ENCODE peak calls at places on chromosome 9, in five cellular contexts. V, B, U, S and L are unnamed samples.

GRCh38 chr9:130262771-130263170 is 2.8 kb upstream of the HMCN2 start:
- DNase-seq in B (no peak), S (no peak), U (no peak), V (no peak), L (no peak)

GRCh38 chr9:111253742-111254437 is 76.1 kb downstream of the OR2K2 start:
- DNase-seq in S (no peak), U (no peak), V (no peak), B (no peak), L (no peak)

GRCh38 chr9:71819115-71819739 is 50.9 kb upstream of the CEMIP2 start:
- DNase-seq in B (no peak), V (peak; percentile 39), U (no peak), S (no peak), L (peak; percentile 21)

GRCh38 chr9:113538131-113538530 is 74.6 kb downstream of the RGS3 start:
- DNase-seq in S (no peak), U (no peak), V (no peak), B (no peak), L (no peak)

GRCh38 chr9:2780846-2781245 is 63.0 kb downstream of the PUM3 start:
- DNase-seq in S (no peak), B (no peak), V (no peak), U (no peak), L (no peak)

GRCh38 chr9:70168521-70168920 is 90.3 kb upstream of the SMC5 start:
- DNase-seq in B (no peak), U (no peak), V (no peak), S (no peak), L (no peak)

GRCh38 chr9:127330501-127330900 is 65.9 kb downstream of the GARNL3 start:
- DNase-seq in V (no peak), U (no peak), B (no peak), S (no peak), L (no peak)

GRCh38 chr9:71791875-71792274 is 23.6 kb upstream of the CEMIP2 start:
- DNase-seq in S (no peak), V (peak; percentile 30), B (no peak), U (no peak), L (no peak)

GRCh38 chr9:136762221-136762691 is 2.1 kb downstream of the LCN15 start:
- DNase-seq in B (no peak), V (no peak), S (no peak), U (peak; percentile 36), L (peak; percentile 52)

GRCh38 chr9:136764301-136764891 is at the start of gene LCN15:
- DNase-seq in B (no peak), U (no peak), S (no peak), V (no peak), L (peak; percentile 36)

GRCh38 chr9:136761545-136761981 is 2.8 kb downstream of the LCN15 start:
- DNase-seq in V (no peak), U (peak; percentile 40), S (no peak), B (no peak), L (no peak)

GRCh38 chr9:136763649-136764035 is 676 bp downstream of the LCN15 start:
- DNase-seq in U (peak; percentile 55), S (no peak), B (no peak), V (no peak), L (no peak)

DNA sequence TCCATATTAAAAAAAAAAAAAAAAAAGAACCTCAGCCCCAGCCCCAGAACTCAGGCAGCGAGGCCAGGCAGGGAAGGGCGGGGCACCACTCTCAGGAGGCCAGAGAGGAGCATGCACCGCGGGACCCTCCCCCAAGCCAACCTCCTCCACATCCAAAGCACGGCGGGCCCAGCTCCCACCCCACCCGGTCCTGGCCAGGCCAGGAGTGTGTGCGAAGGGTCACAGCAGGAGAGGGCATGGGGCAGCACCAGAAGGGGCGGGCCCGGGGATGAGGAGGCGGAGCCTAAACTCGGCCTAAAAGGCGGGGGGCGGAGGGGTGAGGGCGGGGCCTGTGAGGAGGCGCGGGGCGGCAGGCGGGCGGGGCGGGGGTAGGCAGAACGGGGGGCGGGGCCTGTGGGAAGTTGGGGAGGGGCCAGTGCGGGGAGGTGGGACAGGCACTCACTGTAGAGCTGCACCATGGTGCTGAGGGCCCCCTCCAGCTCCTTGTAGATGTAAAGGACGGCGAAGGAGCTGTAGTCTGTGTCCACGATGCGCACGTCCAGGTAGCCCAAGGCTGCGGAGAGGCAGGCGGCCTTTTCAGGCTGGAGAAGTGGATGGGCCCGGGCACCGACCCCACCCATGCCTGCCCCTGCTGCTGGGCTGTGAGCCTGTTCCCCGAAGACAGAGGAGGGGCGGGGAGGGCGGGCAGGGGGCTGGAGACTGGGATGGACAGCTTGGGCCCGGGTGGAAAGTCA is 1.2 kb downstream of the LCN15 start:
- DNase-seq in V (no peak), U (peak; percentile 53), B (peak; percentile 95), S (peak; percentile 54), L (no peak)
- H3K4me3 ChIP-seq in V (no peak overlapping the region), U (no peak overlapping the region), B (peak overlapping the region; percentile 15), S (no peak overlapping the region), L (no peak overlapping the region)

GRCh38 chr9:5718296-5719032 is 89.6 kb downstream of the RIC1 start:
- DNase-seq in V (peak; percentile 24), S (no peak), U (no peak), B (no peak), L (no peak)
- H3K9me3 ChIP-seq in V (no peaks in the 10 kb centered on the region), S (peaks cover 17% of the 10 kb centered on the region), U (peaks cover 3% of the 10 kb centered on the region), B (peaks cover 10% of the 10 kb centered on the region), L (no peaks in the 10 kb centered on the region)

GRCh38 chr9:124658165-124659017 is 112.7 kb downstream of the NR6A1 start:
- DNase-seq in B (no peak), U (peak; percentile 72), S (peak; percentile 63), V (peak; percentile 97), L (peak; percentile 75)
- H3K4me3 ChIP-seq in B (no peak overlapping the region), U (peak overlapping the region; percentile 3), S (peak overlapping the region; percentile 70), V (peak overlapping the region; percentile 57), L (peak overlapping the region; percentile 74)

GRCh38 chr9:15239816-15240215 is 67.2 kb downstream of the TTC39B start:
- DNase-seq in U (no peak), S (no peak), V (no peak), B (no peak), L (no peak)
- H3K9me3 ChIP-seq in U (peaks cover 11% of the 10 kb centered on the region), S (peaks cover 46% of the 10 kb centered on the region), V (no peaks in the 10 kb centered on the region), B (peaks cover 18% of the 10 kb centered on the region), L (peaks cover 3% of the 10 kb centered on the region)

DNA sequence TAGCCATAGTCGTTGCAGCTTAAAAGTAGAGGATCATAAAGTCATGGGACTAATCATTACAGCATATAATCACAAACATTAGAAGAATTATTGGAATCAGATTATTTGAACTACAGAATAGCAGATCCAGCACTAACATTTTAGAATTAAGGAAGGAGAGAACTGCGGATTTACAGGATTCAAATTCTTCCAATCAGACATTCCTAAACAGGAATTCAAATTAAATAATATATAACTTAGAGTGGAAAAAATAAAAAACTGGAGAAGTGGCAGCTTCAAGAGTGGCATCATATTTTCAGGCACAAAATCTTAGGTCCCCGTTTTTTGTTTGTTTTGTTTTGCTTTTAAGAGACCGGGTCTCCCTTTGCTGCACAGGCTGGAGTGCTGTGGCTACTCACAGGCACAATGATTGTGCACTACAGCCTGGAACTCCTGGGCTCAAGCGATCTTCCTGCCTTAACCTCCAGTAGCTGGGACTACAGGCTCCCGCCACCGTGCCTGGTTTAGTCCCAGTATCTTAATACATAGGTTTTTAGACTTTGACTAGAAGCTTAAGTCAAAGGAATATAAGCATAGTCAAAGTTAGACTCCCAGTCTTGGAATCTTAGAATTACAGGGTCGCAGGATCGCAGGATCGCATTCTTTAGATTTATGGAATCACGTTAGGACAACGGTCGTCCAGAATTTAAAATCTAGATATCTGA is 2.1 kb upstream of the FOXE1 start:
- DNase-seq in U (no peak), V (no peak), S (no peak), B (no peak), L (no peak)
- H3K4me3 ChIP-seq in U (no peak overlapping the region), V (no peak overlapping the region), S (no peak overlapping the region), B (no peak overlapping the region), L (no peak overlapping the region)

GRCh38 chr9:135001526-135001925 is 83.8 kb upstream of the FCN1 start:
- DNase-seq in V (no peak), U (no peak), B (no peak), S (no peak), L (no peak)
- H3K9me3 ChIP-seq in V (peaks cover 35% of the 10 kb centered on the region), U (peaks cover 20% of the 10 kb centered on the region), B (peaks cover 52% of the 10 kb centered on the region), S (peaks cover 40% of the 10 kb centered on the region), L (no peaks in the 10 kb centered on the region)

DNA sequence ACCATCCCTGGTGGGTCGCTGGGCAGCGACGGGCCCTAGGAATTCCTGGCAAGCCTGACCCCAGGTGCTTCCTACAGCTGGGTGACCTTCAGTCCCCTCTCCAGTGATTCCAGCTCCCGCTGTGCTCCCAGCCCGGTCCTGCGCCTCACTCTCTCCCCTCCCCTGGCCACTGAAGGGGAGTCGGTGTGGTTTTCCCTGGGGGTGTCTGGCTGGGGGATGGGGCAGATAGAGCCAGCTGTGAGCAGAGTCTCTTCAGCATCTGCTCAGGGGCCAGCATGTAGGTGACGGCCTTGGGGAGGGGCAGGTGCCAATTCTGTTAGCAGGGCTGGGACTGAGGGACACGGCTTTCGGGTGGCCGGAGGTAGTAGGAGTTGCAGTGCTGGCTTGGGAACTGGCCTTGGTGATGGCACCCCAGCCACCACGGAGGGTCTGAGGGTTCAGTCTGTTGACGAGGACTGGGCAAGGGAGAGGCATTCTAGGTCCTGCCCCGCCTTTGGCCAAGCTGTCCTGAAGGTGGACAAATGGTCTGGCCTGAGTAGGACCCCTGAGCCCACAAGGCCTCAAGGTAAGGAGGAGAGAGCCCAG is 3.2 kb downstream of the GPSM1 start:
- DNase-seq in U (no peak), V (no peak), B (no peak), S (no peak), L (no peak)
- H3K4me3 ChIP-seq in U (no peak overlapping the region), V (no peak overlapping the region), B (no peak overlapping the region), S (no peak overlapping the region), L (no peak overlapping the region)

GRCh38 chr9:109002141-109002540 is 11.2 kb downstream of the CTNNAL1 start:
- DNase-seq in U (no peak), B (no peak), V (no peak), S (no peak), L (no peak)
- H3K9me3 ChIP-seq in U (peaks cover 7% of the 10 kb centered on the region), B (peaks cover 29% of the 10 kb centered on the region), V (peaks cover 6% of the 10 kb centered on the region), S (peaks cover 13% of the 10 kb centered on the region), L (peaks cover 10% of the 10 kb centered on the region)